ENCODE peak calls at places on chromosomes 4 and X, in six cellular contexts. T is lower leg skin, W is heart right ventricle, E is GM10248, A is ascending aorta, G is pancreas. H is an unnamed sample.
A peak's percentile ranks its signal among the peaks of the same experiment; 100 is the strongest.

GRCh38 chr4:96473246-96473645 is 633.4 kb downstream of the PDHA2 start:
- DNase-seq in G (no peak), T (no peak), A (no peak), E (no peak), W (no peak), H (no peak)

GRCh38 chr4:94534401-94535312 is 82.9 kb downstream of the PDLIM5 start:
- DNase-seq in W (no peak), E (peak; percentile 28), T (no peak), A (no peak), G (no peak), H (peak; percentile 34)

GRCh38 chr4:53747401-53747800 is 156.1 kb upstream of the LNX1 start:
- DNase-seq in A (no peak), E (no peak), T (no peak), G (no peak), W (no peak), H (no peak)

GRCh38 chr4:113122066-113122465 is 72.6 kb downstream of the ANK2 start:
- DNase-seq in W (no peak), T (no peak), E (no peak), G (no peak), A (no peak), H (no peak)

GRCh38 chr4:128583753-128584712 is 225.5 kb upstream of the JADE1 start:
- DNase-seq in G (peak; percentile 89), W (peak; percentile 56), T (no peak), E (no peak), A (no peak), H (no peak)

GRCh38 chr4:152007108-152007507 is 246.3 kb upstream of the GATB start:
- DNase-seq in T (no peak), W (no peak), A (no peak), E (no peak), G (no peak), H (no peak)

GRCh38 chrX:78024349-78025108 is 55.1 kb upstream of the PGAM4 start:
- DNase-seq in A (no peak), G (peak; percentile 70), W (peak; percentile 8), T (no peak), E (peak; percentile 45), H (peak; percentile 54)

GRCh38 chr4:125313497-125313896 is 1.3 kb upstream of the FAT4 start:
- DNase-seq in W (no peak), T (no peak), E (peak; percentile 50), G (peak; percentile 50), A (peak; percentile 65), H (no peak)

GRCh38 chr4:53929955-53930798 is 134.2 kb downstream of the CHIC2 start:
- DNase-seq in T (peak; percentile 91), W (peak; percentile 20), A (peak; percentile 90), E (peak; percentile 55), G (peak; percentile 73), H (peak; percentile 30)

GRCh38 chrX:108171671-108172070 is 80.1 kb downstream of the ATG4A start:
- DNase-seq in E (no peak), T (no peak), W (no peak), G (no peak), A (no peak), H (no peak)

GRCh38 chr4:141571793-141572192 is 64.6 kb upstream of the IL15 start:
- DNase-seq in T (no peak), G (no peak), E (no peak), W (no peak), A (no peak), H (no peak)

GRCh38 chr4:74440356-74440755 is 4.6 kb upstream of the AREG start:
- DNase-seq in G (no peak), T (no peak), W (no peak), A (no peak), E (no peak), H (no peak)

GRCh38 chrX:48003367-48003757 is 427 bp downstream of the ZNF182 start:
- DNase-seq in E (peak; percentile 27), W (no peak), A (no peak), T (no peak), G (peak; percentile 22), H (peak; percentile 36)

GRCh38 chr4:4394644-4395043 is 7.7 kb downstream of the NSG1 start:
- DNase-seq in A (no peak), T (no peak), W (no peak), E (no peak), G (no peak), H (no peak)

GRCh38 chrX:156004256-156004655 is 6.8 kb downstream of the IL9R start:
- DNase-seq in W (no peak), G (no peak), T (peak; percentile 72), E (no peak), A (no peak), H (no peak)

GRCh38 chrX:1430451-1430850 is 22.3 kb downstream of the ASMTL start:
- DNase-seq in T (no peak), W (no peak), A (no peak), G (no peak), E (no peak), H (no peak)

GRCh38 chr4:183533698-183534097 is 28.8 kb downstream of the ING2 start:
- DNase-seq in E (no peak), G (no peak), T (no peak), W (no peak), A (no peak), H (no peak)

GRCh38 chrX:21993265-21993664 is 38.9 kb upstream of the PHEX start:
- DNase-seq in G (no peak), A (no peak), E (peak; percentile 44), W (peak; percentile 14), T (no peak), H (peak; percentile 21)

GRCh38 chrX:137568741-137569469 is 3.0 kb downstream of the ZIC3 start:
- DNase-seq in T (no peak), E (no peak), G (no peak), W (no peak), A (no peak), H (no peak)

GRCh38 chrX:17007134-17007768 is 60.8 kb downstream of the REPS2 start:
- DNase-seq in E (peak; percentile 14), T (no peak), W (no peak), A (no peak), G (peak; percentile 15), H (no peak)

GRCh38 chr4:35500812-35501211 is 743.5 kb downstream of the ARAP2 start:
- DNase-seq in G (no peak), E (no peak), W (no peak), T (no peak), A (no peak), H (no peak)

GRCh38 chr4:105637409-105638258 is 70.9 kb downstream of the INTS12 start:
- DNase-seq in W (peak; percentile 43), E (no peak), G (peak; percentile 39), T (peak; percentile 90), A (peak; percentile 83), H (no peak)

GRCh38 chr4:15479913-15480185 is 10.2 kb downstream of the CC2D2A start:
- DNase-seq in E (no peak), W (no peak), A (no peak), G (no peak), T (no peak), H (no peak)

GRCh38 chr4:101258782-101259353 is 88.5 kb downstream of the PPP3CA start:
- DNase-seq in T (no peak), W (no peak), G (no peak), E (no peak), A (no peak), H (peak; percentile 45)

GRCh38 chr4:186500721-186501304 is 54.6 kb downstream of the MTNR1A start:
- DNase-seq in G (peak; percentile 62), A (no peak), W (no peak), E (no peak), T (no peak), H (no peak)

GRCh38 chrX:30219372-30219771 is 4.0 kb downstream of the MAGEB2 start:
- DNase-seq in A (no peak), W (no peak), E (no peak), T (no peak), G (no peak), H (no peak)

GRCh38 chrX:119272882-119273806 is 37.1 kb downstream of the PGRMC1 start:
- DNase-seq in E (peak; percentile 60), T (no peak), G (peak; percentile 25), A (no peak), W (peak; percentile 56), H (peak; percentile 43)

GRCh38 chrX:41259516-41259915 is 74.4 kb upstream of the DDX3X start:
- DNase-seq in W (no peak), T (no peak), E (no peak), A (no peak), G (peak; percentile 54), H (no peak)

GRCh38 chrX:131763674-131764073 is 219.8 kb downstream of the OR13H1 start:
- DNase-seq in W (no peak), G (peak; percentile 92), T (peak; percentile 93), E (peak; percentile 15), A (peak; percentile 93), H (no peak)

GRCh38 chrX:131764224-131764623 is 220.3 kb downstream of the OR13H1 start:
- DNase-seq in W (no peak), G (no peak), E (no peak), T (no peak), A (no peak), H (no peak)

GRCh38 chrX:131762802-131763234 is 218.9 kb downstream of the OR13H1 start:
- DNase-seq in A (peak; percentile 83), G (peak; percentile 78), T (no peak), W (no peak), E (peak; percentile 23), H (peak; percentile 81)
- TF ChIP-seq CTCF in A (peak; percentile 51), G (peak; percentile 19), T (no peak), W (no peak), E (no peak), H (no peak)

GRCh38 chrX:136336623-136337022 is 35.9 kb downstream of the ADGRG4 start:
- DNase-seq in E (no peak), G (no peak), T (no peak), W (no peak), A (no peak), H (no peak)
- TF ChIP-seq CTCF in E (no peak), G (no peak), T (no peak), W (no peak), A (no peak), H (no peak)

DNA sequence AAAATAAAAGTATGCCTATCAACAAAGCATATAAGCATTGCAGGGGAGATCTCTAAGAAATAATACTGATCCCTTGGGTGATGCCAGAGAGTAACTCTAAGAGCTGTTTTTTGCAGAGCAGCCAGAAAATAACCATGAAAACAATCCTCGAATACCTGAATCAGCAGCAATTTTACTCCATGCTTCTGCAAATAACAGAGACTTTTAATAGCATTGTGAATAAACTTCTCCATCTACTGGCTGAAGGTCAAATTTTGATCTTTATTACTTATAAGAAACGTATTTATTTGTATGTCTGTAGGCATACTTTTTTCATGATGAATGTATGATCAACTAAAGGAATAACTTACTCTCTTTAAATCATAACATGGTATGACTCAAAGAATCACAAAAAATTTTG is 334.5 kb downstream of the GALNTL6 start:
- DNase-seq in W (no peak), E (no peak), A (no peak), G (no peak), T (no peak), H (no peak)
- TF ChIP-seq CTCF in W (no peak), E (no peak), A (no peak), G (no peak), T (no peak), H (no peak)

GRCh38 chrX:13360146-13360545 is 40.3 kb upstream of the ATXN3L start:
- DNase-seq in G (no peak), E (no peak), A (no peak), W (peak; percentile 9), T (no peak), H (no peak)
- TF ChIP-seq CTCF in G (no peak), E (no peak), A (no peak), W (no peak), T (no peak), H (no peak)

GRCh38 chr4:82215800-82216199 is 158.0 kb downstream of the HNRNPD start:
- DNase-seq in A (no peak), W (no peak), T (no peak), E (no peak), G (no peak), H (no peak)
- TF ChIP-seq CTCF in A (no peak), W (no peak), T (no peak), E (no peak), G (no peak), H (no peak)

H was measured in B cell.